ENCODE peak calls at places on chromosomes 3 and 15, in ten cellular contexts. One of them, this sample, is unnamed.

GRCh38 chr3:13241621-13242363 is 168.6 kb upstream of the IQSEC1 start:
- DNase-seq in SK-N-SH: no peak
- DNase-seq in stomach: no peak
- DNase-seq in ovary: no peak
- DNase-seq in transverse colon: no peak
- DNase-seq in HCT116: no peak
- DNase-seq in pancreas: no peak
- DNase-seq in A549: no peak
- DNase-seq in IMR-90: no peak
- DNase-seq in psoas muscle: no peak
- DNase-seq in this sample: no peak

GRCh38 chr3:38554127-38554827 is 58.1 kb downstream of the EXOG start:
- DNase-seq in SK-N-SH: no peak
- DNase-seq in stomach: peak; percentile 11
- DNase-seq in ovary: no peak
- DNase-seq in transverse colon: no peak
- DNase-seq in HCT116: no peak
- DNase-seq in pancreas: no peak
- DNase-seq in A549: no peak
- DNase-seq in IMR-90: no peak
- DNase-seq in psoas muscle: no peak
- DNase-seq in this sample: no peak

GRCh38 chr3:32483772-32484171 is 18.9 kb downstream of the CMTM6 start:
- DNase-seq in SK-N-SH: no peak
- DNase-seq in stomach: no peak
- DNase-seq in ovary: no peak
- DNase-seq in transverse colon: no peak
- DNase-seq in HCT116: no peak
- DNase-seq in pancreas: no peak
- DNase-seq in A549: no peak
- DNase-seq in IMR-90: no peak
- DNase-seq in psoas muscle: no peak
- DNase-seq in this sample: no peak

GRCh38 chr15:52772766-52773165 is 17.4 kb downstream of the ONECUT1 start:
- DNase-seq in SK-N-SH: no peak
- DNase-seq in stomach: no peak
- DNase-seq in ovary: no peak
- DNase-seq in transverse colon: no peak
- DNase-seq in HCT116: no peak
- DNase-seq in pancreas: no peak
- DNase-seq in A549: no peak
- DNase-seq in IMR-90: no peak
- DNase-seq in psoas muscle: no peak
- DNase-seq in this sample: no peak

GRCh38 chr3:13333236-13333897 is 86.8 kb downstream of the NUP210 start:
- DNase-seq in SK-N-SH: no peak
- DNase-seq in stomach: no peak
- DNase-seq in ovary: no peak
- DNase-seq in transverse colon: no peak
- DNase-seq in HCT116: no peak
- DNase-seq in pancreas: no peak
- DNase-seq in A549: no peak
- DNase-seq in IMR-90: no peak
- DNase-seq in psoas muscle: no peak
- DNase-seq in this sample: no peak

GRCh38 chr3:160183375-160184076 is 41.7 kb upstream of the C3orf80 start:
- DNase-seq in SK-N-SH: peak; percentile 10
- DNase-seq in stomach: no peak
- DNase-seq in ovary: no peak
- DNase-seq in transverse colon: no peak
- DNase-seq in HCT116: no peak
- DNase-seq in pancreas: no peak
- DNase-seq in A549: no peak
- DNase-seq in IMR-90: peak; percentile 65
- DNase-seq in psoas muscle: no peak
- DNase-seq in this sample: no peak

GRCh38 chr3:15476378-15476777 is 45.1 kb downstream of the COLQ start:
- DNase-seq in SK-N-SH: no peak
- DNase-seq in stomach: no peak
- DNase-seq in ovary: no peak
- DNase-seq in transverse colon: no peak
- DNase-seq in HCT116: no peak
- DNase-seq in pancreas: no peak
- DNase-seq in A549: no peak
- DNase-seq in IMR-90: peak; percentile 61
- DNase-seq in psoas muscle: no peak
- DNase-seq in this sample: no peak

GRCh38 chr3:82745544-82745943 is 984.1 kb upstream of the GBE1 start:
- DNase-seq in SK-N-SH: no peak
- DNase-seq in stomach: no peak
- DNase-seq in ovary: no peak
- DNase-seq in transverse colon: no peak
- DNase-seq in HCT116: no peak
- DNase-seq in pancreas: no peak
- DNase-seq in A549: no peak
- DNase-seq in IMR-90: no peak
- DNase-seq in psoas muscle: no peak
- DNase-seq in this sample: no peak

GRCh38 chr3:71509024-71509423 is 74.5 kb downstream of the FOXP1 start:
- DNase-seq in SK-N-SH: no peak
- DNase-seq in stomach: no peak
- DNase-seq in ovary: no peak
- DNase-seq in transverse colon: no peak
- DNase-seq in HCT116: no peak
- DNase-seq in pancreas: no peak
- DNase-seq in A549: no peak
- DNase-seq in IMR-90: peak; percentile 41
- DNase-seq in psoas muscle: no peak
- DNase-seq in this sample: no peak

GRCh38 chr15:49101536-49101935 is 53.9 kb downstream of the COPS2 start:
- DNase-seq in SK-N-SH: no peak
- DNase-seq in stomach: no peak
- DNase-seq in ovary: no peak
- DNase-seq in transverse colon: no peak
- DNase-seq in HCT116: no peak
- DNase-seq in pancreas: no peak
- DNase-seq in A549: no peak
- DNase-seq in IMR-90: peak; percentile 76
- DNase-seq in psoas muscle: no peak
- DNase-seq in this sample: no peak

GRCh38 chr15:79721256-79721655 is 175.6 kb downstream of the MTHFS start:
- DNase-seq in SK-N-SH: no peak
- DNase-seq in stomach: no peak
- DNase-seq in ovary: no peak
- DNase-seq in transverse colon: no peak
- DNase-seq in HCT116: no peak
- DNase-seq in pancreas: no peak
- DNase-seq in A549: no peak
- DNase-seq in IMR-90: no peak
- DNase-seq in psoas muscle: no peak
- DNase-seq in this sample: no peak

GRCh38 chr3:127495821-127496220 is 94.7 kb downstream of the TPRA1 start:
- DNase-seq in SK-N-SH: no peak
- DNase-seq in stomach: no peak
- DNase-seq in ovary: no peak
- DNase-seq in transverse colon: no peak
- DNase-seq in HCT116: no peak
- DNase-seq in pancreas: no peak
- DNase-seq in A549: no peak
- DNase-seq in IMR-90: no peak
- DNase-seq in psoas muscle: no peak
- DNase-seq in this sample: no peak
- H3K9me3 ChIP-seq in SK-N-SH: peaks cover under 1% of the 10 kb centered on the region
- H3K9me3 ChIP-seq in stomach: peaks cover 7% of the 10 kb centered on the region
- H3K9me3 ChIP-seq in ovary: no peaks in the 10 kb centered on the region
- H3K9me3 ChIP-seq in transverse colon: no peaks in the 10 kb centered on the region
- H3K9me3 ChIP-seq in HCT116: peaks cover 3% of the 10 kb centered on the region
- H3K9me3 ChIP-seq in pancreas: no peaks in the 10 kb centered on the region
- H3K9me3 ChIP-seq in A549: peaks cover 3% of the 10 kb centered on the region
- H3K9me3 ChIP-seq in IMR-90: no peaks in the 10 kb centered on the region
- H3K9me3 ChIP-seq in psoas muscle: no peaks in the 10 kb centered on the region
- H3K9me3 ChIP-seq in this sample: no peaks in the 10 kb centered on the region

GRCh38 chr15:80764535-80764934 is 14.6 kb upstream of the CEMIP start:
- DNase-seq in SK-N-SH: no peak
- DNase-seq in stomach: no peak
- DNase-seq in ovary: no peak
- DNase-seq in transverse colon: no peak
- DNase-seq in HCT116: no peak
- DNase-seq in pancreas: no peak
- DNase-seq in A549: no peak
- DNase-seq in IMR-90: no peak
- DNase-seq in psoas muscle: no peak
- DNase-seq in this sample: no peak
- H3K4me3 ChIP-seq in SK-N-SH: no peak overlapping the region
- H3K4me3 ChIP-seq in stomach: no peak overlapping the region
- H3K4me3 ChIP-seq in ovary: no peak overlapping the region
- H3K4me3 ChIP-seq in transverse colon: no peak overlapping the region
- H3K4me3 ChIP-seq in HCT116: no peak overlapping the region
- H3K4me3 ChIP-seq in pancreas: no peak overlapping the region
- H3K4me3 ChIP-seq in A549: no peak overlapping the region
- H3K4me3 ChIP-seq in IMR-90: no peak overlapping the region
- H3K4me3 ChIP-seq in psoas muscle: no peak overlapping the region
- H3K4me3 ChIP-seq in this sample: no peak overlapping the region

DNA sequence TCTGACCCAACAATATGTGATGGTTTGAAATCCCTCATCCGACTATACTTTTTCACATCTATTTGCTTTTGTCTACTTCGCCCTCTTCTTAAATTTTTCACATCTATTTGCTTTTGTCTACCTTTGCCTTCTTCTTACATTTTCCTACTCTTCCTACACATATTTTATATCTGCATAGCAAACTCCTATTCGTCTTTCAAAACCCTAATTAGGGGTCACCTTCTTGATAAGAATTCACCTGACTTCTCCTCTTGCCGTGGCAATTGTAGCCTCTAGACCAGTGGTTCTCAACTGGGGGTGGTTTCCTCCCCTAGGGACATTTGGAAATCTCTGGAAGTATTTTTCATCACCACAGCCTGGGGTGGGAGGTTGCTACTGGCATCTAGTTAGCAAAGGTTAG is 607.4 kb downstream of the NTRK3 start:
- DNase-seq in SK-N-SH: no peak
- DNase-seq in stomach: no peak
- DNase-seq in ovary: no peak
- DNase-seq in transverse colon: no peak
- DNase-seq in HCT116: no peak
- DNase-seq in pancreas: no peak
- DNase-seq in A549: no peak
- DNase-seq in IMR-90: no peak
- DNase-seq in psoas muscle: no peak
- DNase-seq in this sample: no peak
- H3K9me3 ChIP-seq in SK-N-SH: no peaks in the 10 kb centered on the region
- H3K9me3 ChIP-seq in stomach: no peaks in the 10 kb centered on the region
- H3K9me3 ChIP-seq in ovary: no peaks in the 10 kb centered on the region
- H3K9me3 ChIP-seq in transverse colon: no peaks in the 10 kb centered on the region
- H3K9me3 ChIP-seq in HCT116: peaks cover 5% of the 10 kb centered on the region
- H3K9me3 ChIP-seq in pancreas: no peaks in the 10 kb centered on the region
- H3K9me3 ChIP-seq in A549: no peaks in the 10 kb centered on the region
- H3K9me3 ChIP-seq in IMR-90: no peaks in the 10 kb centered on the region
- H3K9me3 ChIP-seq in psoas muscle: no peaks in the 10 kb centered on the region
- H3K9me3 ChIP-seq in this sample: no peaks in the 10 kb centered on the region

GRCh38 chr15:96860746-96861145 is 530.2 kb downstream of the NR2F2 start:
- DNase-seq in SK-N-SH: no peak
- DNase-seq in stomach: no peak
- DNase-seq in ovary: no peak
- DNase-seq in transverse colon: no peak
- DNase-seq in HCT116: no peak
- DNase-seq in pancreas: no peak
- DNase-seq in A549: no peak
- DNase-seq in IMR-90: no peak
- DNase-seq in psoas muscle: no peak
- DNase-seq in this sample: no peak
- H3K4me3 ChIP-seq in SK-N-SH: no peak overlapping the region
- H3K4me3 ChIP-seq in stomach: no peak overlapping the region
- H3K4me3 ChIP-seq in ovary: no peak overlapping the region
- H3K4me3 ChIP-seq in transverse colon: no peak overlapping the region
- H3K4me3 ChIP-seq in HCT116: no peak overlapping the region
- H3K4me3 ChIP-seq in pancreas: no peak overlapping the region
- H3K4me3 ChIP-seq in A549: no peak overlapping the region
- H3K4me3 ChIP-seq in IMR-90: no peak overlapping the region
- H3K4me3 ChIP-seq in psoas muscle: no peak overlapping the region
- H3K4me3 ChIP-seq in this sample: no peak overlapping the region

GRCh38 chr3:120339362-120339761 is 9.8 kb downstream of the LRRC58 start:
- DNase-seq in SK-N-SH: no peak
- DNase-seq in stomach: no peak
- DNase-seq in ovary: no peak
- DNase-seq in transverse colon: no peak
- DNase-seq in HCT116: no peak
- DNase-seq in pancreas: no peak
- DNase-seq in A549: no peak
- DNase-seq in IMR-90: no peak
- DNase-seq in psoas muscle: no peak
- DNase-seq in this sample: no peak
- H3K9me3 ChIP-seq in SK-N-SH: peaks cover 13% of the 10 kb centered on the region
- H3K9me3 ChIP-seq in stomach: peaks cover 12% of the 10 kb centered on the region
- H3K9me3 ChIP-seq in ovary: no peaks in the 10 kb centered on the region
- H3K9me3 ChIP-seq in transverse colon: peaks cover 9% of the 10 kb centered on the region
- H3K9me3 ChIP-seq in HCT116: no peaks in the 10 kb centered on the region
- H3K9me3 ChIP-seq in pancreas: no peaks in the 10 kb centered on the region
- H3K9me3 ChIP-seq in A549: peaks cover 19% of the 10 kb centered on the region
- H3K9me3 ChIP-seq in IMR-90: no peaks in the 10 kb centered on the region
- H3K9me3 ChIP-seq in psoas muscle: peaks cover 13% of the 10 kb centered on the region
- H3K9me3 ChIP-seq in this sample: no peaks in the 10 kb centered on the region

This sample was measured in effector memory CD4-positive, alpha-beta T cell.